ENCODE peak calls at places on chromosomes 3 and 15, in eight cellular contexts. One of them, this sample, is unnamed. For H3K36me3 and H3K4me1, the result is how much of the 10 kb centered on the place peaks cover.

GRCh38 chr3:138082992-138083386 is 32.4 kb downstream of the DZIP1L start:
- DNase-seq in tibial nerve: no peak
- DNase-seq in breast epithelium: no peak
- DNase-seq in upper lobe of right lung: no peak
- DNase-seq in HepG2: no peak
- DNase-seq in adrenal gland: no peak
- DNase-seq in CD8-positive, alpha-beta T cell: no peak
- DNase-seq in cardiac muscle cell: peak
- DNase-seq in this sample: no peak

GRCh38 chr15:75455982-75456531 is 4.6 kb upstream of the SIN3A start:
- DNase-seq in tibial nerve: no peak
- DNase-seq in breast epithelium: no peak
- DNase-seq in upper lobe of right lung: peak
- DNase-seq in HepG2: peak
- DNase-seq in adrenal gland: peak
- DNase-seq in CD8-positive, alpha-beta T cell: peak
- DNase-seq in cardiac muscle cell: peak
- DNase-seq in this sample: peak

GRCh38 chr3:190360228-190360627 is 27.7 kb upstream of the CLDN16 start:
- DNase-seq in tibial nerve: no peak
- DNase-seq in breast epithelium: no peak
- DNase-seq in upper lobe of right lung: no peak
- DNase-seq in HepG2: no peak
- DNase-seq in adrenal gland: no peak
- DNase-seq in CD8-positive, alpha-beta T cell: no peak
- DNase-seq in cardiac muscle cell: no peak
- DNase-seq in this sample: no peak

GRCh38 chr3:65305836-65306235 is 618.0 kb upstream of the ADAMTS9 start:
- DNase-seq in tibial nerve: no peak
- DNase-seq in breast epithelium: no peak
- DNase-seq in upper lobe of right lung: no peak
- DNase-seq in HepG2: no peak
- DNase-seq in adrenal gland: no peak
- DNase-seq in CD8-positive, alpha-beta T cell: no peak
- DNase-seq in cardiac muscle cell: no peak
- DNase-seq in this sample: no peak

GRCh38 chr3:119627461-119627860 is 29.8 kb downstream of the PLA1A start:
- DNase-seq in tibial nerve: no peak
- DNase-seq in breast epithelium: no peak
- DNase-seq in upper lobe of right lung: peak
- DNase-seq in HepG2: no peak
- DNase-seq in adrenal gland: no peak
- DNase-seq in CD8-positive, alpha-beta T cell: no peak
- DNase-seq in cardiac muscle cell: peak
- DNase-seq in this sample: no peak

GRCh38 chr3:59600631-59601030 is 550.8 kb upstream of the CFAP20DC start:
- DNase-seq in tibial nerve: no peak
- DNase-seq in breast epithelium: no peak
- DNase-seq in upper lobe of right lung: no peak
- DNase-seq in HepG2: no peak
- DNase-seq in adrenal gland: no peak
- DNase-seq in CD8-positive, alpha-beta T cell: no peak
- DNase-seq in cardiac muscle cell: no peak
- DNase-seq in this sample: no peak

GRCh38 chr3:53495518-53496501 is 1.4 kb downstream of the CACNA1D start:
- DNase-seq in tibial nerve: no peak
- DNase-seq in breast epithelium: no peak
- DNase-seq in upper lobe of right lung: no peak
- DNase-seq in HepG2: no peak
- DNase-seq in adrenal gland: peak
- DNase-seq in CD8-positive, alpha-beta T cell: no peak
- DNase-seq in cardiac muscle cell: no peak
- DNase-seq in this sample: no peak

GRCh38 chr3:77081240-77081661 is 41.4 kb downstream of the ROBO2 start:
- DNase-seq in tibial nerve: no peak
- DNase-seq in breast epithelium: no peak
- DNase-seq in upper lobe of right lung: no peak
- DNase-seq in HepG2: no peak
- DNase-seq in adrenal gland: no peak
- DNase-seq in CD8-positive, alpha-beta T cell: no peak
- DNase-seq in cardiac muscle cell: peak
- DNase-seq in this sample: no peak

GRCh38 chr3:185920168-185920567 is 17.6 kb downstream of the TRA2B start:
- DNase-seq in tibial nerve: no peak
- DNase-seq in breast epithelium: no peak
- DNase-seq in upper lobe of right lung: no peak
- DNase-seq in HepG2: no peak
- DNase-seq in adrenal gland: no peak
- DNase-seq in CD8-positive, alpha-beta T cell: no peak
- DNase-seq in cardiac muscle cell: no peak
- DNase-seq in this sample: no peak
- H3K36me3 ChIP-seq in tibial nerve: half or more
- H3K36me3 ChIP-seq in breast epithelium: under half
- H3K36me3 ChIP-seq in upper lobe of right lung: half or more
- H3K36me3 ChIP-seq in HepG2: under half
- H3K36me3 ChIP-seq in adrenal gland: half or more
- H3K36me3 ChIP-seq in CD8-positive, alpha-beta T cell: half or more
- H3K36me3 ChIP-seq in cardiac muscle cell: half or more
- H3K36me3 ChIP-seq in this sample: under half

DNA sequence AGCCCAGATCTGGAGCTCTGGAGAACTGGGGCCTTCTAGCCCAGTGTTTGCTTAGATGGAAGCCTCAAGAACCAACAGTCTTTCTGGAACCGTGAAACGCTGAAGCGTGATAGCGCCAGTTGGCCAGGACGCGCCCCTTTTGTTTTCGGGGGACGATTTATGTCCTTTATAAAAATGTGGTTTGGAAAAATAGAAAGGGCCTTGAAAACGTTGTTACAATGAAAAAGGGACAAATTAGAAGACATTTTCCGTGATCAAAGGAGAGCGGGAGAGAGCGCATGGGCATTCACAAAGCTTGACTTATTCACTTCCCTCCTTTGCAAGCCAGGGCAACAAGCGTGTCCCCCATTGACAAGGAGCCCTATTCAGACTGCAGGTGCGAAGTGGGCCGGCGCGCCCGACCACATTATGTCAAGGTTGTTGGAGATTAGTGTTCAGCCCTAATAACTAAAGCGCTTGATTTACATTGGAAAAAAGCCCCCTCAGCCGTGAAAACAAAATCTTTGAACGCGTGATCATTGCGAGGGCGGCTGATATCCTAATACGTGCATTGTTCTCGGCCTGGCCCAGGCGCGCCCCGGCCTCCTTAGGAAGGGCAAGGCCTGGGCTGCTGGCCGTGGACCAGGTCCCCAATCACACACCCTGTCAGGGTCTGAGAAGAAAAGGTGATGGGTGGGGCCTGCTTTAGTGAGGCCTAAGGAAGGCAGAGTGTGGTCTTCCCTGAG is 25.9 kb downstream of the ZIC4 start:
- DNase-seq in tibial nerve: no peak
- DNase-seq in breast epithelium: no peak
- DNase-seq in upper lobe of right lung: no peak
- DNase-seq in HepG2: no peak
- DNase-seq in adrenal gland: no peak
- DNase-seq in CD8-positive, alpha-beta T cell: no peak
- DNase-seq in cardiac muscle cell: no peak
- DNase-seq in this sample: no peak
- H3K4me1 ChIP-seq in tibial nerve: under half
- H3K4me1 ChIP-seq in breast epithelium: under half
- H3K4me1 ChIP-seq in upper lobe of right lung: under half
- H3K4me1 ChIP-seq in HepG2: under half
- H3K4me1 ChIP-seq in adrenal gland: under half
- H3K4me1 ChIP-seq in CD8-positive, alpha-beta T cell: under half
- H3K4me1 ChIP-seq in cardiac muscle cell: under half
- H3K4me1 ChIP-seq in this sample: under half

GRCh38 chr15:65584241-65584640 is 26.7 kb downstream of the INTS14 start:
- DNase-seq in tibial nerve: no peak
- DNase-seq in breast epithelium: no peak
- DNase-seq in upper lobe of right lung: no peak
- DNase-seq in HepG2: no peak
- DNase-seq in adrenal gland: no peak
- DNase-seq in CD8-positive, alpha-beta T cell: no peak
- DNase-seq in cardiac muscle cell: no peak
- DNase-seq in this sample: no peak
- H3K4me3 ChIP-seq in tibial nerve: no peak
- H3K4me3 ChIP-seq in breast epithelium: no peak
- H3K4me3 ChIP-seq in upper lobe of right lung: no peak
- H3K4me3 ChIP-seq in HepG2: no peak
- H3K4me3 ChIP-seq in adrenal gland: no peak
- H3K4me3 ChIP-seq in CD8-positive, alpha-beta T cell: no peak
- H3K4me3 ChIP-seq in cardiac muscle cell: no peak
- H3K4me3 ChIP-seq in this sample: no peak

GRCh38 chr15:44568338-44568737 is 31.4 kb downstream of the EIF3J start:
- DNase-seq in tibial nerve: no peak
- DNase-seq in breast epithelium: no peak
- DNase-seq in upper lobe of right lung: no peak
- DNase-seq in HepG2: no peak
- DNase-seq in adrenal gland: no peak
- DNase-seq in CD8-positive, alpha-beta T cell: no peak
- DNase-seq in cardiac muscle cell: no peak
- DNase-seq in this sample: no peak
- H3K36me3 ChIP-seq in tibial nerve: half or more
- H3K36me3 ChIP-seq in breast epithelium: under half
- H3K36me3 ChIP-seq in upper lobe of right lung: half or more
- H3K36me3 ChIP-seq in HepG2: under half
- H3K36me3 ChIP-seq in adrenal gland: half or more
- H3K36me3 ChIP-seq in CD8-positive, alpha-beta T cell: under half
- H3K36me3 ChIP-seq in cardiac muscle cell: under half
- H3K36me3 ChIP-seq in this sample: under half

GRCh38 chr3:128491900-128492352 is 1.1 kb downstream of the GATA2 start:
- DNase-seq in tibial nerve: no peak
- DNase-seq in breast epithelium: no peak
- DNase-seq in upper lobe of right lung: peak
- DNase-seq in HepG2: no peak
- DNase-seq in adrenal gland: no peak
- DNase-seq in CD8-positive, alpha-beta T cell: no peak
- DNase-seq in cardiac muscle cell: no peak
- DNase-seq in this sample: no peak
- H3K4me1 ChIP-seq in tibial nerve: half or more
- H3K4me1 ChIP-seq in breast epithelium: under half
- H3K4me1 ChIP-seq in upper lobe of right lung: under half
- H3K4me1 ChIP-seq in HepG2: under half
- H3K4me1 ChIP-seq in adrenal gland: under half
- H3K4me1 ChIP-seq in CD8-positive, alpha-beta T cell: half or more
- H3K4me1 ChIP-seq in cardiac muscle cell: under half
- H3K4me1 ChIP-seq in this sample: under half

GRCh38 chr3:42589382-42590109 is 1.1 kb upstream of the SS18L2 start:
- DNase-seq in tibial nerve: no peak
- DNase-seq in breast epithelium: no peak
- DNase-seq in upper lobe of right lung: no peak
- DNase-seq in HepG2: no peak
- DNase-seq in adrenal gland: no peak
- DNase-seq in CD8-positive, alpha-beta T cell: no peak
- DNase-seq in cardiac muscle cell: no peak
- DNase-seq in this sample: no peak

GRCh38 chr3:42593635-42594034 is 3.0 kb downstream of the SS18L2 start:
- DNase-seq in tibial nerve: no peak
- DNase-seq in breast epithelium: no peak
- DNase-seq in upper lobe of right lung: no peak
- DNase-seq in HepG2: no peak
- DNase-seq in adrenal gland: no peak
- DNase-seq in CD8-positive, alpha-beta T cell: no peak
- DNase-seq in cardiac muscle cell: no peak
- DNase-seq in this sample: no peak

GRCh38 chr3:42590989-42591756 is 513 bp downstream of the SS18L2 start:
- DNase-seq in tibial nerve: no peak
- DNase-seq in breast epithelium: no peak
- DNase-seq in upper lobe of right lung: no peak
- DNase-seq in HepG2: no peak
- DNase-seq in adrenal gland: no peak
- DNase-seq in CD8-positive, alpha-beta T cell: no peak
- DNase-seq in cardiac muscle cell: no peak
- DNase-seq in this sample: no peak

GRCh38 chr3:42588625-42589024 is 2.0 kb upstream of the SS18L2 start:
- DNase-seq in tibial nerve: no peak
- DNase-seq in breast epithelium: no peak
- DNase-seq in upper lobe of right lung: no peak
- DNase-seq in HepG2: no peak
- DNase-seq in adrenal gland: no peak
- DNase-seq in CD8-positive, alpha-beta T cell: no peak
- DNase-seq in cardiac muscle cell: no peak
- DNase-seq in this sample: no peak

DNA sequence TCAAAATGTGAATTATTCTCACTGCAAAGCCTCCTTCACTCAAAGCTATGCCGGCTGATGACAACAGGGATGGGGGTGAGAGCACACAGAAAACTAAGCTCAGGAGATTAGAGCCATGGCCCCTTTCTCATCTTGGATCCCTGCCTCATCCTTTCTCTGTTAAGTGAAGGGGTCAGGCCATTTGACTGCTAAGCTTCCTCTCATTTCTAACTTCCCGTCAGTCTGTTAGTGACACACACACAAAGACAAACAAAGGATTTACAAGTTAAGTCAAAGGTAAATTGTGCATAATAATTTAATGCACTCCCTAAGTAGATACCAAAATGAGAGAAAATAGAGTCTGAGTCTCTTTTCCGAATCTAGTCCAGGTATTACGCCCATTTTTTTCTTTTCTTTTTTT is 1.2 kb downstream of the SS18L2 start:
- DNase-seq in tibial nerve: no peak
- DNase-seq in breast epithelium: no peak
- DNase-seq in upper lobe of right lung: no peak
- DNase-seq in HepG2: no peak
- DNase-seq in adrenal gland: no peak
- DNase-seq in CD8-positive, alpha-beta T cell: no peak
- DNase-seq in cardiac muscle cell: no peak
- DNase-seq in this sample: no peak
- H3K4me3 ChIP-seq in tibial nerve: no peak
- H3K4me3 ChIP-seq in breast epithelium: peak
- H3K4me3 ChIP-seq in upper lobe of right lung: peak
- H3K4me3 ChIP-seq in HepG2: peak
- H3K4me3 ChIP-seq in adrenal gland: no peak
- H3K4me3 ChIP-seq in CD8-positive, alpha-beta T cell: peak
- H3K4me3 ChIP-seq in cardiac muscle cell: no peak
- H3K4me3 ChIP-seq in this sample: peak

GRCh38 chr3:42213417-42213816 is 52.6 kb downstream of the CCK start:
- DNase-seq in tibial nerve: no peak
- DNase-seq in breast epithelium: no peak
- DNase-seq in upper lobe of right lung: no peak
- DNase-seq in HepG2: no peak
- DNase-seq in adrenal gland: no peak
- DNase-seq in CD8-positive, alpha-beta T cell: no peak
- DNase-seq in cardiac muscle cell: no peak
- DNase-seq in this sample: no peak
- H3K36me3 ChIP-seq in tibial nerve: half or more
- H3K36me3 ChIP-seq in breast epithelium: under half
- H3K36me3 ChIP-seq in upper lobe of right lung: under half
- H3K36me3 ChIP-seq in HepG2: under half
- H3K36me3 ChIP-seq in adrenal gland: under half
- H3K36me3 ChIP-seq in CD8-positive, alpha-beta T cell: under half
- H3K36me3 ChIP-seq in cardiac muscle cell: under half
- H3K36me3 ChIP-seq in this sample: under half

GRCh38 chr3:123372789-123373534 is 75.9 kb downstream of the ADCY5 start:
- DNase-seq in tibial nerve: no peak
- DNase-seq in breast epithelium: no peak
- DNase-seq in upper lobe of right lung: peak
- DNase-seq in HepG2: no peak
- DNase-seq in adrenal gland: no peak
- DNase-seq in CD8-positive, alpha-beta T cell: no peak
- DNase-seq in cardiac muscle cell: no peak
- DNase-seq in this sample: no peak
- H3K4me1 ChIP-seq in tibial nerve: under half
- H3K4me1 ChIP-seq in breast epithelium: under half
- H3K4me1 ChIP-seq in upper lobe of right lung: under half
- H3K4me1 ChIP-seq in HepG2: under half
- H3K4me1 ChIP-seq in adrenal gland: under half
- H3K4me1 ChIP-seq in CD8-positive, alpha-beta T cell: under half
- H3K4me1 ChIP-seq in cardiac muscle cell: half or more
- H3K4me1 ChIP-seq in this sample: under half